ENCODE peak calls at places on chromosome 11, in ten cellular contexts. N is trophoblast cell; Z is neural progenitor cell; R is heart left ventricle; O is left ventricle myocardium inferior; Y is body of pancreas; H is gastrocnemius medialis; P is spleen; E is aorta; G is CD8-positive, alpha-beta memory T cell. Q is an unnamed sample.
A peak's percentile ranks its signal among the peaks of the same experiment; 100 is the strongest.

GRCh38 chr11:1500466-1501420 is 14.2 kb upstream of the MOB2 start:
- DNase-seq in N (no peak), Z (no peak), R (peak; percentile 44), O (peak; percentile 7), Y (no peak), H (no peak), P (peak; percentile 51), E (peak; percentile 23), G (no peak), Q (peak; percentile 9)

GRCh38 chr11:32400196-32400595 is 35.1 kb downstream of the WT1 start:
- DNase-seq in N (peak; percentile 94), Z (no peak), R (no peak), O (no peak), Y (no peak), H (no peak), P (no peak), E (no peak), G (no peak), Q (no peak)

GRCh38 chr11:19874241-19874640 is 161.6 kb downstream of the NAV2 start:
- DNase-seq in N (no peak), Z (no peak), R (no peak), O (no peak), Y (no peak), H (no peak), P (no peak), E (no peak), G (no peak), Q (no peak)

GRCh38 chr11:125036933-125037332 is 26.2 kb upstream of the SLC37A2 start:
- DNase-seq in N (no peak), Z (no peak), R (no peak), O (no peak), Y (no peak), H (no peak), P (no peak), E (no peak), G (no peak), Q (no peak)

GRCh38 chr11:62217191-62217748 is 8.8 kb downstream of the SCGB2A1 start:
- DNase-seq in N (peak; percentile 26), Z (peak; percentile 50), R (no peak), O (no peak), Y (no peak), H (no peak), P (no peak), E (no peak), G (no peak), Q (no peak)

GRCh38 chr11:84412862-84413261 is 1126.7 kb upstream of the CCDC90B start:
- DNase-seq in N (no peak), Z (no peak), R (no peak), O (no peak), Y (no peak), H (no peak), P (no peak), E (no peak), G (no peak), Q (no peak)

GRCh38 chr11:37788141-37788877 is 1190.3 kb upstream of the RAG2 start:
- DNase-seq in N (no peak), Z (no peak), R (no peak), O (no peak), Y (no peak), H (no peak), P (no peak), E (no peak), G (no peak), Q (no peak)

GRCh38 chr11:5550440-5551095 is 2.2 kb upstream of the OR52H1 start:
- DNase-seq in N (peak; percentile 64), Z (no peak), R (no peak), O (no peak), Y (no peak), H (no peak), P (no peak), E (no peak), G (no peak), Q (no peak)

GRCh38 chr11:46295312-46295995 is 18.0 kb downstream of the CREB3L1 start:
- DNase-seq in N (peak; percentile 61), Z (peak; percentile 95), R (peak; percentile 89), O (peak; percentile 81), Y (peak; percentile 66), H (peak; percentile 60), P (peak; percentile 90), E (peak; percentile 86), G (peak; percentile 80), Q (peak; percentile 80)

GRCh38 chr11:116336540-116336939 is 436.2 kb downstream of the BUD13 start:
- DNase-seq in N (no peak), Z (no peak), R (no peak), O (no peak), Y (no peak), H (no peak), P (no peak), E (no peak), G (no peak), Q (no peak)

DNA sequence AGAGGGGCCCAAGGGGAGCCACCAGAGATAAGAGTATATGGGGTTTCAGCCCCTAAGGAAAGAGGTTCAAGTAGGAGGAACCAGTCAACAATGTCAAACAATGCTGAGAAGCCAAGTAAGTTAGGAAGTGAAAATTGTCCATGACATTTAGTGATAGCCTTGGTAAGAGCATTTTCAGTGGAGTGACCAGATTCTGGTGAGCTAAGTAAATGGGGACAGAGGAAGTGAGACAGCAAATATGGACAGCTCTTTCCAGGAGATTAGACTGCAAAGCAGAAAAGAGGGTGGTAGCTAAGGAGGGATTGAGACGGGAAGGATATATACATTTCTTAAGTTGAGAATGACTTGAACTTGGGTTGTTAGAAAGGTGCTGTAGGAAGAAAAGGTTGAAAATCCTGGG is 22.9 kb downstream of the POLD3 start:
- DNase-seq in N (no peak), Z (no peak), R (no peak), O (no peak), Y (no peak), H (no peak), P (no peak), E (no peak), G (no peak), Q (no peak)
- H3K27ac ChIP-seq in N (no peak overlapping the region), Z (no peak overlapping the region), R (no peak overlapping the region), O (no peak overlapping the region), Y (peak overlapping the region; percentile 69), H (no peak overlapping the region), P (peak overlapping the region; percentile 32), E (no peak overlapping the region), G (no peak overlapping the region), Q (no peak overlapping the region)

GRCh38 chr11:94525933-94526332 is 13.7 kb downstream of the C11orf97 start:
- DNase-seq in N (no peak), Z (peak; percentile 57), R (peak; percentile 83), O (peak; percentile 66), Y (peak; percentile 46), H (no peak), P (peak; percentile 76), E (peak; percentile 92), G (no peak), Q (peak; percentile 75)

GRCh38 chr11:94524293-94524692 is 12.0 kb downstream of the C11orf97 start:
- DNase-seq in N (peak; percentile 33), Z (no peak), R (no peak), O (no peak), Y (no peak), H (no peak), P (no peak), E (no peak), G (no peak), Q (no peak)

GRCh38 chr11:94519478-94520084 is 7.3 kb downstream of the C11orf97 start:
- DNase-seq in N (peak; percentile 73), Z (peak; percentile 40), R (no peak), O (no peak), Y (no peak), H (no peak), P (no peak), E (no peak), G (peak; percentile 9), Q (no peak)

GRCh38 chr11:94518300-94518699 is 6.0 kb downstream of the C11orf97 start:
- DNase-seq in N (no peak), Z (no peak), R (no peak), O (no peak), Y (no peak), H (no peak), P (no peak), E (no peak), G (no peak), Q (no peak)

GRCh38 chr11:94521684-94522083 is 9.4 kb downstream of the C11orf97 start:
- DNase-seq in N (peak; percentile 55), Z (peak; percentile 9), R (no peak), O (no peak), Y (no peak), H (no peak), P (no peak), E (no peak), G (no peak), Q (no peak)
- H3K4me1 ChIP-seq in N (peaks cover 4% of the 10 kb centered on the region), Z (peaks cover 6% of the 10 kb centered on the region), R (no peaks in the 10 kb centered on the region), O (peaks cover 3% of the 10 kb centered on the region), Y (peaks cover 10% of the 10 kb centered on the region), H (no peaks in the 10 kb centered on the region), P (peaks cover 4% of the 10 kb centered on the region), E (peaks cover 5% of the 10 kb centered on the region), G (no peaks in the 10 kb centered on the region), Q (no peaks in the 10 kb centered on the region)

DNA sequence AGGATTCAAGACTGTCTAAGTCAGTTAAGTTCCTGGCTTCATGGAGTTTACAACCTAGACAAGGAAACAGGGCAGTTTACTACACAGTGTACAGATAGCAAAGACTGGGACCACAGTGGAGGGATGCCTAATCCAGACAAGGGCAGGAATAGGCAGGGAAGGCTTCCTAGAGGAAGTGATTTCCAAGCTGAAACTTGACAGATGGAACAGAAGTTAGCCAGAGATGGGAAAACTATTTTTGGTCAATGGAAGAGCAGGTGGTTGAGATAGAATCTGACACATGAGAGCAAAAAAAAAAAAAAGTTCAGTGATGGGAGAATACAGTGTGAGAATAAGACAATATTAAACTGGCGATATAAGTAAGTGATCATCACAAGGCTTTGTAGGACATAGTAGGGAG is 1.3 kb downstream of the COA4 start:
- DNase-seq in N (no peak), Z (no peak), R (no peak), O (no peak), Y (no peak), H (no peak), P (no peak), E (no peak), G (no peak), Q (no peak)
- H3K4me3 ChIP-seq in N (no peak overlapping the region), Z (peak overlapping the region; percentile 72), R (peak overlapping the region; percentile 89), O (peak overlapping the region; percentile 81), Y (no peak overlapping the region), H (peak overlapping the region; percentile 95), P (peak overlapping the region; percentile 86), E (no peak overlapping the region), G (peak overlapping the region; percentile 92), Q (peak overlapping the region; percentile 83)

DNA sequence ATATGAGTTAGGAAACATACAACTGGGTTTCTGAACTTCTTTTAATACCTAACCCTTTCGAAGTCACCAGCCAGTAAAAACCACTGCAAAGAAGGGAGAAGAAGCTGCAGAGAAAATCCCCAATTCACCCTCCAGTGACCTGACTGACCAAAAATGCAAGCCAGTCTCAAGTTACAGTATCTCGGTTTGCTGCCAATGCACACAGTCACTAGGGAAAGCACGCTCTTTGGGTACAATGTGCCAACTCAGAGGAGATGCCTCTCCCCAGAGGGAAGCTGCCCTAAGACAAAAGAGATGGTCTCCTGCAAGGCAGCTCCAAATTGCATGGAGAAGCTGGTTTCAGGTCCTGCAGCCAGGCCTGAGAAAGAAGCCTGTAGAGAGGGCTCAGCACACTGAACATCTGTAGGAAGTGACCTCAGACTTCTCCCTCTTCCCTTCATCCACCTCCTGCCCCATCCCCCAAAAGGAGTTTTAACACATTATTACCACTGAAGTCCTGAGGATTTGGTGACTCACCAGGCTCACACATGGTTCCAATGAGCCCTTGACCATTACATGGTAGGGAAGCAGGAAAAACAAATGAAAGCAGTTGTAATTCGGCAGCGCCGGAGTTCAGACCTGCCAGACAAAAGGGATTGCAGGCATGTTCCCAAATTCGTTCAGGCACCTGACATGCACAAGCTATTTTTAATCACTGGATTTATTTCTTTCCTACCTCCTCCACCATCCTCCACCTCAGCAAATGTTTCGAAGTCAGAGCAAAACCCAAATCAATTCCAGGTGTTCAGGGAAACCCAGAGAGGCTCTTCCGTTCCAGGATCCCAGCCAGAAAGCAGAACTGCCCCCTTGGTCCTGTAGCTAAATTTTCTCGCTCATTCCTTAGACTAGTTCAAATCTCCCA is 90.1 kb downstream of the ETS1 start:
- DNase-seq in N (no peak), Z (no peak), R (no peak), O (no peak), Y (peak; percentile 43), H (peak; percentile 44), P (no peak), E (peak; percentile 71), G (no peak), Q (no peak)
- H3K27ac ChIP-seq in N (no peak overlapping the region), Z (no peak overlapping the region), R (peak overlapping the region; percentile 62), O (peak overlapping the region; percentile 97), Y (peak overlapping the region; percentile 68), H (peak overlapping the region; percentile 88), P (peak overlapping the region; percentile 64), E (peak overlapping the region; percentile 89), G (peak overlapping the region; percentile 20), Q (peak overlapping the region; percentile 73)

Q was measured in tibial artery.